ENCODE peak calls at places on chromosomes 4 and X, in nine cellular contexts. H, D, Q, N, K, S, L, U and C are unnamed samples.

GRCh38 chrX:24426340-24426913 is 38.7 kb upstream of the PDK3 start:
- DNase-seq in H (peak), D (no peak), Q (no peak), N (no peak), K (peak), S (peak), L (no peak), U (peak), C (no peak)

GRCh38 chr4:20618010-20618409 is 82.2 kb upstream of the PACRGL start:
- DNase-seq in H (peak), D (no peak), Q (no peak), N (no peak), K (no peak), S (no peak), L (peak), U (no peak), C (no peak)

GRCh38 chrX:13899607-13900006 is 82.7 kb upstream of the GPM6B start:
- DNase-seq in H (peak), D (no peak), Q (no peak), N (no peak), K (peak), S (peak), L (peak), U (no peak), C (peak)

GRCh38 chrX:43949669-43950068 is 23.5 kb downstream of the NDP start:
- DNase-seq in H (no peak), D (peak), Q (no peak), N (no peak), K (no peak), S (peak), L (peak), U (peak), C (no peak)

GRCh38 chr4:7759221-7759620 is 180.4 kb downstream of the AFAP1 start:
- DNase-seq in H (no peak), D (no peak), Q (no peak), N (no peak), K (no peak), S (no peak), L (no peak), U (no peak), C (no peak)

GRCh38 chr4:7595883-7596535 is 161.3 kb upstream of the PSAPL1 start:
- DNase-seq in H (no peak), D (no peak), Q (no peak), N (no peak), K (no peak), S (no peak), L (no peak), U (peak), C (no peak)

GRCh38 chrX:15675490-15675921 is 10.9 kb upstream of the CLTRN start:
- DNase-seq in H (peak), D (no peak), Q (peak), N (peak), K (no peak), S (no peak), L (peak), U (peak), C (peak)

GRCh38 chr4:31234494-31234893 is 514.3 kb downstream of the PCDH7 start:
- DNase-seq in H (no peak), D (no peak), Q (peak), N (no peak), K (no peak), S (no peak), L (peak), U (peak), C (no peak)

GRCh38 chr4:176676901-176677300 is 115.8 kb downstream of the VEGFC start:
- DNase-seq in H (no peak), D (no peak), Q (no peak), N (no peak), K (no peak), S (no peak), L (no peak), U (no peak), C (no peak)

GRCh38 chrX:37863728-37864127 is 16.4 kb upstream of the DYNLT3 start:
- DNase-seq in H (no peak), D (no peak), Q (no peak), N (no peak), K (no peak), S (no peak), L (no peak), U (no peak), C (no peak)

GRCh38 chr4:179097741-179098140 is 1655.5 kb upstream of the AGA start:
- DNase-seq in H (no peak), D (no peak), Q (peak), N (no peak), K (peak), S (no peak), L (peak), U (peak), C (no peak)

GRCh38 chr4:166498541-166498940 is 625.5 kb downstream of the TLL1 start:
- DNase-seq in H (peak), D (no peak), Q (no peak), N (no peak), K (peak), S (peak), L (peak), U (no peak), C (no peak)

GRCh38 chr4:147370473-147370872 is 110.4 kb upstream of the EDNRA start:
- DNase-seq in H (peak), D (no peak), Q (no peak), N (no peak), K (peak), S (peak), L (no peak), U (no peak), C (no peak)

GRCh38 chrX:31609130-31609529 is 537.3 kb upstream of the FTHL17 start:
- DNase-seq in H (peak), D (no peak), Q (no peak), N (no peak), K (peak), S (peak), L (peak), U (no peak), C (peak)

GRCh38 chr4:96593422-96593821 is 753.5 kb downstream of the PDHA2 start:
- DNase-seq in H (peak), D (no peak), Q (no peak), N (no peak), K (no peak), S (no peak), L (peak), U (no peak), C (peak)

GRCh38 chr4:115366390-115366789 is 253.0 kb upstream of the NDST4 start:
- DNase-seq in H (no peak), D (peak), Q (no peak), N (no peak), K (no peak), S (no peak), L (no peak), U (no peak), C (no peak)

GRCh38 chrX:12949205-12949926 is 25.5 kb upstream of the TMSB4X start:
- DNase-seq in H (peak), D (no peak), Q (no peak), N (no peak), K (no peak), S (peak), L (no peak), U (no peak), C (peak)

DNA sequence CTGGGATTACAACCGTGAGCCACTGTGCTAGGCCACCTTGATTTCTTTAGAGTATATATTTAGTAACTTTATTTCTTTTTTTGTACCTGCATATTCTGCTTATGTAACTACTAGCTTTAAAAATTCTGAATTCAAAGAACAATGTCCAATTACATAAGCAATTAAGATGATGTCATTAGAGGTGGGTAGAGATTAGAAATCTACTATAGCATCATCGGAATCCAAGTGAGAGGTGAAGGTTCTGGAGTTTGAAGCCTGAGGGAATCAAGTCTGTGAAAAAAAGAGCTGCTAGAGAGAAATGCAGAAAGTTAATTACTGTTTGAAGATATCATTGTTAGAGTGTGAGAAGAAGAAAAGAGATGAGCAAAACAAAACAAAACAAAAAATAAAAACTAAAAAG is 79.0 kb upstream of the ENPEP start:
- DNase-seq in H (no peak), D (no peak), Q (no peak), N (no peak), K (no peak), S (no peak), L (no peak), U (no peak), C (no peak)
- H3K4me3 ChIP-seq in H (no peak), D (no peak), Q (no peak), N (no peak), K (no peak), S (no peak), L (no peak), U (no peak), C (no peak)

GRCh38 chr4:18981234-18981615 is 959.7 kb upstream of the LCORL start:
- DNase-seq in H (no peak), D (no peak), Q (peak), N (no peak), K (no peak), S (no peak), L (no peak), U (no peak), C (no peak)

GRCh38 chr4:18976884-18977283 is 955.3 kb upstream of the LCORL start:
- DNase-seq in H (no peak), D (no peak), Q (no peak), N (no peak), K (no peak), S (no peak), L (no peak), U (no peak), C (no peak)

GRCh38 chr4:18980516-18981233 is 959.1 kb upstream of the LCORL start:
- DNase-seq in H (no peak), D (no peak), Q (peak), N (no peak), K (no peak), S (no peak), L (no peak), U (no peak), C (no peak)

GRCh38 chr4:18975916-18976610 is 954.5 kb upstream of the LCORL start:
- DNase-seq in H (peak), D (no peak), Q (no peak), N (no peak), K (no peak), S (no peak), L (no peak), U (no peak), C (no peak)
- TF ChIP-seq CTCF in H (peak), D (no peak), Q (no peak), N (no peak), K (no peak), S (no peak), L (no peak), U (no peak), C (no peak)

GRCh38 chr4:86032476-86033022 is 327.3 kb downstream of the MAPK10 start:
- DNase-seq in H (peak), D (no peak), Q (peak), N (no peak), K (peak), S (peak), L (peak), U (no peak), C (peak)

GRCh38 chr4:86034616-86035015 is 325.2 kb downstream of the MAPK10 start:
- DNase-seq in H (no peak), D (no peak), Q (no peak), N (no peak), K (peak), S (no peak), L (no peak), U (no peak), C (no peak)

GRCh38 chr4:86035688-86036087 is 324.2 kb downstream of the MAPK10 start:
- DNase-seq in H (no peak), D (no peak), Q (no peak), N (no peak), K (no peak), S (peak), L (no peak), U (no peak), C (no peak)

GRCh38 chr4:86033171-86033570 is 326.7 kb downstream of the MAPK10 start:
- DNase-seq in H (peak), D (no peak), Q (no peak), N (peak), K (peak), S (peak), L (peak), U (no peak), C (peak)

DNA sequence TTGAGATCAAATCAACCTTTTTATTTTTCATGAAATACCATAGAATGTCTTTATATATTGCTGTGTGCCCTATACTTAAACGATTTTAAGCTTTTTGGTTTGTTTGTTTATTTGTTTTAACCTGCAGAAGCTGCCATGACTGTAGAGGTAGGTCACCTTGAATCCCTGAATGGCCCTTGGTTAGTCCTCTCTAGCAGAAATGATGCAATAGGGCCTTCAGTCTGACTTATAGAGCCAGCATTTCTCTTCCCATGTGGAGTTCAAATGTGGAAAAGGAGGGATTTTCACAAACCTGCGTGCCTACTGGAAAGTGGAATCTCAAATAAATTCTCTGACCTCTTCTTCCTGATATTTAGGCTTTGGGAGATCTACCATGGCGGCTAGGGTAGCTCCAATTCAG is 327.9 kb downstream of the MAPK10 start:
- DNase-seq in H (no peak), D (no peak), Q (no peak), N (no peak), K (peak), S (peak), L (no peak), U (no peak), C (no peak)
- H3K4me3 ChIP-seq in H (no peak), D (no peak), Q (no peak), N (no peak), K (no peak), S (no peak), L (no peak), U (no peak), C (no peak)

GRCh38 chr4:141657550-141657949 is 21.2 kb downstream of the IL15 start:
- DNase-seq in H (no peak), D (no peak), Q (no peak), N (no peak), K (no peak), S (no peak), L (no peak), U (no peak), C (no peak)
- TF ChIP-seq CTCF in H (no peak), D (no peak), Q (no peak), N (no peak), K (no peak), S (no peak), L (no peak), U (no peak), C (no peak)

GRCh38 chr4:11399461-11399971 is 29.2 kb downstream of the HS3ST1 start:
- DNase-seq in H (no peak), D (no peak), Q (no peak), N (no peak), K (no peak), S (no peak), L (no peak), U (no peak), C (no peak)

GRCh38 chr4:11397146-11397545 is 31.5 kb downstream of the HS3ST1 start:
- DNase-seq in H (no peak), D (no peak), Q (peak), N (no peak), K (no peak), S (no peak), L (peak), U (no peak), C (no peak)

GRCh38 chr4:11402192-11402591 is 26.5 kb downstream of the HS3ST1 start:
- DNase-seq in H (no peak), D (no peak), Q (no peak), N (no peak), K (no peak), S (no peak), L (no peak), U (no peak), C (no peak)

GRCh38 chr4:11393551-11393950 is 35.1 kb downstream of the HS3ST1 start:
- DNase-seq in H (no peak), D (no peak), Q (no peak), N (no peak), K (no peak), S (no peak), L (no peak), U (no peak), C (no peak)

GRCh38 chr4:11397819-11398610 is 30.7 kb downstream of the HS3ST1 start:
- DNase-seq in H (no peak), D (no peak), Q (no peak), N (no peak), K (no peak), S (no peak), L (no peak), U (no peak), C (no peak)
- H3K4me3 ChIP-seq in H (no peak), D (no peak), Q (no peak), N (no peak), K (no peak), S (no peak), L (no peak), U (no peak), C (no peak)

GRCh38 chr4:118983293-118983692 is 94.6 kb downstream of the SYNPO2 start:
- DNase-seq in H (no peak), D (no peak), Q (no peak), N (no peak), K (no peak), S (no peak), L (no peak), U (no peak), C (no peak)
- TF ChIP-seq CTCF in H (no peak), D (no peak), Q (no peak), N (no peak), K (no peak), S (no peak), L (no peak), U (no peak), C (no peak)

GRCh38 chrX:3286196-3286920 is 60.1 kb downstream of the MXRA5 start:
- DNase-seq in H (peak), D (no peak), Q (peak), N (no peak), K (peak), S (peak), L (peak), U (no peak), C (peak)
- H3K4me3 ChIP-seq in H (no peak), D (no peak), Q (no peak), N (no peak), K (peak), S (no peak), L (no peak), U (no peak), C (peak)